ENCODE peak calls at places on chromosomes 3 and 15, in nine cellular contexts. One of them, this sample, is unnamed.

GRCh38 chr3:86708908-86709307 is 282.0 kb downstream of the VGLL3 start:
- DNase-seq in tibial nerve: no peak
- DNase-seq in HEK293T: no peak
- DNase-seq in activated B cell treated with CpG ODN at 0.5 μM for 24 hours: no peak
- DNase-seq in Daoy: no peak
- DNase-seq in glutamatergic neuron: no peak
- DNase-seq in stimulated activated CD8-positive, alpha-beta memory T cell treated with anti-CD3 and anti-CD28 coated beads, Interleukin-4, amount 100 ng/mL, for 24 hours: no peak
- DNase-seq in H54: no peak
- DNase-seq in T-helper 22 cell: no peak
- DNase-seq in this sample: no peak

GRCh38 chr3:170162052-170162451 is 19.5 kb downstream of the PHC3 start:
- DNase-seq in Daoy: no peak
- DNase-seq in H54: no peak
- DNase-seq in T-helper 22 cell: no peak
- DNase-seq in HEK293T: no peak
- DNase-seq in tibial nerve: no peak
- DNase-seq in activated B cell treated with CpG ODN at 0.5 μM for 24 hours: no peak
- DNase-seq in glutamatergic neuron: no peak
- DNase-seq in stimulated activated CD8-positive, alpha-beta memory T cell treated with anti-CD3 and anti-CD28 coated beads, Interleukin-4, amount 100 ng/mL, for 24 hours: no peak
- DNase-seq in this sample: no peak

GRCh38 chr3:195834675-195835583 is 23.2 kb upstream of the MUC4 start:
- DNase-seq in glutamatergic neuron: no peak
- DNase-seq in tibial nerve: no peak
- DNase-seq in HEK293T: no peak
- DNase-seq in stimulated activated CD8-positive, alpha-beta memory T cell treated with anti-CD3 and anti-CD28 coated beads, Interleukin-4, amount 100 ng/mL, for 24 hours: no peak
- DNase-seq in Daoy: no peak
- DNase-seq in activated B cell treated with CpG ODN at 0.5 μM for 24 hours: no peak
- DNase-seq in H54: no peak
- DNase-seq in T-helper 22 cell: no peak
- DNase-seq in this sample: no peak

GRCh38 chr15:96322401-96323249 is 7.9 kb upstream of the NR2F2 start:
- DNase-seq in T-helper 22 cell: no peak
- DNase-seq in activated B cell treated with CpG ODN at 0.5 μM for 24 hours: no peak
- DNase-seq in Daoy: no peak
- DNase-seq in tibial nerve: peak; percentile 19
- DNase-seq in glutamatergic neuron: peak; percentile 40
- DNase-seq in HEK293T: no peak
- DNase-seq in H54: no peak
- DNase-seq in stimulated activated CD8-positive, alpha-beta memory T cell treated with anti-CD3 and anti-CD28 coated beads, Interleukin-4, amount 100 ng/mL, for 24 hours: no peak
- DNase-seq in this sample: no peak

GRCh38 chr3:186138272-186138981 is 29.5 kb upstream of the ETV5 start:
- DNase-seq in activated B cell treated with CpG ODN at 0.5 μM for 24 hours: no peak
- DNase-seq in glutamatergic neuron: no peak
- DNase-seq in stimulated activated CD8-positive, alpha-beta memory T cell treated with anti-CD3 and anti-CD28 coated beads, Interleukin-4, amount 100 ng/mL, for 24 hours: no peak
- DNase-seq in T-helper 22 cell: no peak
- DNase-seq in HEK293T: no peak
- DNase-seq in Daoy: no peak
- DNase-seq in tibial nerve: no peak
- DNase-seq in H54: no peak
- DNase-seq in this sample: no peak

GRCh38 chr3:127386490-127386889 is 98.6 kb upstream of the PRR20G start:
- DNase-seq in T-helper 22 cell: no peak
- DNase-seq in HEK293T: no peak
- DNase-seq in activated B cell treated with CpG ODN at 0.5 μM for 24 hours: no peak
- DNase-seq in glutamatergic neuron: no peak
- DNase-seq in Daoy: no peak
- DNase-seq in H54: no peak
- DNase-seq in tibial nerve: no peak
- DNase-seq in stimulated activated CD8-positive, alpha-beta memory T cell treated with anti-CD3 and anti-CD28 coated beads, Interleukin-4, amount 100 ng/mL, for 24 hours: no peak
- DNase-seq in this sample: no peak

GRCh38 chr15:70111203-70112017 is 13.7 kb upstream of the TLE3 start:
- DNase-seq in activated B cell treated with CpG ODN at 0.5 μM for 24 hours: no peak
- DNase-seq in glutamatergic neuron: peak; percentile 85
- DNase-seq in H54: no peak
- DNase-seq in HEK293T: peak; percentile 79
- DNase-seq in stimulated activated CD8-positive, alpha-beta memory T cell treated with anti-CD3 and anti-CD28 coated beads, Interleukin-4, amount 100 ng/mL, for 24 hours: no peak
- DNase-seq in Daoy: peak; percentile 87
- DNase-seq in T-helper 22 cell: no peak
- DNase-seq in tibial nerve: peak; percentile 49
- DNase-seq in this sample: peak; percentile 41

GRCh38 chr3:148955544-148956346 is 35.6 kb upstream of the GYG1 start:
- DNase-seq in HEK293T: peak; percentile 62
- DNase-seq in Daoy: peak; percentile 77
- DNase-seq in activated B cell treated with CpG ODN at 0.5 μM for 24 hours: no peak
- DNase-seq in stimulated activated CD8-positive, alpha-beta memory T cell treated with anti-CD3 and anti-CD28 coated beads, Interleukin-4, amount 100 ng/mL, for 24 hours: no peak
- DNase-seq in tibial nerve: peak; percentile 32
- DNase-seq in glutamatergic neuron: no peak
- DNase-seq in T-helper 22 cell: no peak
- DNase-seq in H54: no peak
- DNase-seq in this sample: peak; percentile 88